ENCODE peak calls at places on chromosomes 13 and 19, in nine cellular contexts. C, D, W, G, S, L, Y, K and U are unnamed samples.

GRCh38 chr19:24003537-24003936 is 83.5 kb upstream of the ZNF254 start:
- DNase-seq in C (no peak), L (no peak), Y (no peak), W (no peak), S (no peak), G (no peak), K (no peak), D (no peak), U (peak; percentile 15)

GRCh38 chr13:24209138-24209537 is 48.6 kb downstream of the SPATA13 start:
- DNase-seq in K (no peak), Y (no peak), W (no peak), S (no peak), G (no peak), C (no peak), D (no peak), L (no peak), U (no peak)

GRCh38 chr13:48644141-48644540 is 9.6 kb upstream of the CYSLTR2 start:
- DNase-seq in D (no peak), K (no peak), C (no peak), Y (no peak), W (no peak), L (no peak), G (no peak), S (no peak), U (no peak)

GRCh38 chr13:114000151-114001040 is 26.5 kb upstream of the C13orf46 start:
- DNase-seq in L (peak; percentile 23), W (no peak), Y (no peak), S (no peak), G (no peak), K (no peak), D (no peak), C (no peak), U (no peak)

GRCh38 chr13:79614519-79614918 is 133.6 kb downstream of the NDFIP2 start:
- DNase-seq in G (no peak), C (no peak), K (no peak), D (no peak), L (no peak), W (no peak), Y (no peak), S (no peak), U (no peak)

GRCh38 chr19:33245948-33246728 is 20.5 kb upstream of the SLC7A10 start:
- DNase-seq in K (no peak), G (peak; percentile 54), W (no peak), L (peak; percentile 49), Y (no peak), C (peak; percentile 43), S (no peak), D (no peak), U (no peak)

GRCh38 chr13:30737511-30738342 is 2.4 kb downstream of the ALOX5AP start:
- DNase-seq in Y (no peak), K (no peak), L (no peak), D (no peak), W (no peak), S (no peak), G (no peak), C (no peak), U (no peak)

GRCh38 chr13:113049521-113049941 is 56.1 kb upstream of the F7 start:
- DNase-seq in Y (no peak), G (peak; percentile 34), L (peak; percentile 40), D (no peak), K (no peak), S (no peak), C (peak; percentile 13), W (no peak), U (no peak)

GRCh38 chr13:101415358-101416174 is 742 bp downstream of the NALCN start:
- DNase-seq in W (no peak), K (no peak), G (no peak), L (no peak), C (no peak), D (peak; percentile 4), Y (peak; percentile 11), S (no peak), U (peak; percentile 11)

GRCh38 chr19:1251233-1251502 is 2.8 kb downstream of the MIDN start:
- DNase-seq in K (no peak), W (no peak), D (peak; percentile 86), G (no peak), Y (no peak), L (peak; percentile 93), S (peak; percentile 79), C (peak; percentile 63), U (no peak)

GRCh38 chr13:66899955-66900354 is 330.2 kb downstream of the PCDH9 start:
- DNase-seq in K (no peak), S (no peak), Y (no peak), G (no peak), D (no peak), W (no peak), L (no peak), C (no peak), U (no peak)

GRCh38 chr13:27797228-27797624 is 4.9 kb downstream of the GSX1 start:
- DNase-seq in G (no peak), C (peak; percentile 8), D (peak; percentile 40), S (peak; percentile 22), Y (peak; percentile 43), L (no peak), W (no peak), K (no peak), U (no peak)

GRCh38 chr19:47315125-47315821 is 5.6 kb downstream of the C5AR1 start:
- DNase-seq in D (peak; percentile 99), G (peak; percentile 40), S (peak; percentile 99), K (no peak), W (peak; percentile 70), C (peak; percentile 94), L (peak; percentile 81), Y (no peak), U (no peak)

GRCh38 chr19:45163751-45164150 is 3.0 kb upstream of the NKPD1 start:
- DNase-seq in G (no peak), W (no peak), C (no peak), L (no peak), S (no peak), Y (no peak), K (no peak), D (no peak), U (no peak)

GRCh38 chr19:38700933-38701454 is 43.3 kb downstream of the CAPN12 start:
- DNase-seq in W (no peak), Y (no peak), L (no peak), S (no peak), D (no peak), K (no peak), C (no peak), G (no peak), U (no peak)

GRCh38 chr13:95128045-95128643 is 173.1 kb downstream of the ABCC4 start:
- DNase-seq in D (peak; percentile 86), K (no peak), S (peak; percentile 27), L (no peak), C (peak; percentile 47), G (no peak), W (no peak), Y (no peak), U (no peak)

GRCh38 chr19:19642506-19643157 is 825 bp downstream of the GMIP start:
- DNase-seq in K (no peak), D (no peak), L (no peak), W (no peak), G (no peak), Y (no peak), C (no peak), S (peak; percentile 9), U (peak; percentile 77)
- TF ChIP-seq CTCF in K (no peak), D (no peak), L (no peak), W (no peak), G (no peak), Y (no peak), C (no peak), S (no peak), U (no peak)

GRCh38 chr19:36054733-36055686 is at the start of gene WDR62:
- DNase-seq in D (peak; percentile 98), Y (peak; percentile 92), G (peak; percentile 94), C (no peak), S (no peak), K (peak; percentile 95), W (peak; percentile 72), L (peak; percentile 95), U (peak; percentile 98)
- TF ChIP-seq CTCF in D (peak; percentile 1), Y (peak; percentile 0), G (no peak), C (no peak), S (no peak), K (peak; percentile 34), W (no peak), L (no peak), U (no peak)

GRCh38 chr19:10419646-10420443 is 493 bp upstream of the PDE4A start:
- DNase-seq in K (peak; percentile 41), W (no peak), Y (no peak), S (peak; percentile 61), L (no peak), G (no peak), D (peak; percentile 90), C (peak; percentile 45), U (peak; percentile 81)
- TF ChIP-seq CTCF in K (no peak), W (no peak), Y (no peak), S (no peak), L (no peak), G (no peak), D (no peak), C (no peak), U (no peak)

DNA sequence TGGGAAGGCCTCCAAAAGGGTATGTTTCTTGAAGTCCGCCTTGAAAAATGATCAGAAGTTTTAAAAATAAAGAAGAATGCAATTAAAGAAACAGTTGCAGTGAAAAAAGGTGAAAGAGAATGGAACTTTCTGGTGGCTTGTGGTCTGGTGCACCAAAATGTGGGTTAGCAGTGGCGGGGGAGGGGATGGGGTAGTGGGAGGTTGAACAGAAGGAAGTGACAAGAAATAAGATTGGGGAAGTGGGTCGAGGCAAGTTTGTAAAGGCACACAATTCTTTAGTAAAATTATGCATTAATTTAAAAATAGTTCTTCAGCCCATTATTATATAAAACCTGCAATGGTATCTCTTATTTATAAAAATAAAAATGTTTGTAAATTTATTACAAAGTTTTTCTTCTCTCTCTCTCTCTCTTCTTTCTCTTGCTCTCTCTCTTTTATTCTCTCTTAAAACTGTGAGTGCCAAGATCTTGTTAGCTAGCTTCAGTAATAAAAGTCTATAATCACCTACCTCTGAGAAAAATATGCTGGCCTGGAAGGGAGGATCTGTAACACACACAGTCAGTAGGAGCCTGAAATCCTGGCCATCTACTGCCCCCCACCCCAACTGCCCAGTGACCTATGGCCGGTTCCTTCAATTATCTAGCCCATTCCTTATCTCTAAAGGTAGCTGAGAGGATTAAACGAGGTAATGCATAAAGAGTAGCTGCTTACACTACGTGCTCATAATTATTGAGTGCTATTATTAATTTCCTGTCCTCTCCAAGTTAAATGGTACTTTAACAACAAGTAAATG is 2.2 kb downstream of the LCP1 start:
- DNase-seq in Y (no peak), D (no peak), C (no peak), K (peak; percentile 45), S (no peak), W (no peak), G (peak; percentile 59), L (peak; percentile 75), U (no peak)
- TF ChIP-seq CTCF in Y (no peak), D (no peak), C (no peak), K (no peak), S (no peak), W (no peak), G (no peak), L (no peak), U (no peak)

GRCh38 chr13:111050539-111050879 is 64.6 kb upstream of the ARHGEF7 start:
- DNase-seq in S (no peak), L (no peak), Y (no peak), D (no peak), G (no peak), C (no peak), W (no peak), K (no peak), U (no peak)
- TF ChIP-seq CTCF in S (no peak), L (no peak), Y (no peak), D (no peak), G (no peak), C (no peak), W (no peak), K (no peak), U (no peak)